ENCODE peak calls at places on chromosomes 11 and 22, in nine cellular contexts. V, X, S, H, L, E, B, P and J are unnamed samples.

GRCh38 chr11:14202263-14203173 is 156.5 kb downstream of the RRAS2 start:
- DNase-seq in B (no peak), P (no peak), E (no peak), S (no peak), X (no peak), V (no peak), H (no peak), L (no peak), J (no peak)

GRCh38 chr22:22855617-22856308 is 31.9 kb upstream of the IGLL5 start:
- DNase-seq in X (no peak), V (peak), L (no peak), P (no peak), H (peak), B (no peak), E (no peak), S (no peak), J (no peak)

GRCh38 chr11:107785401-107785800 is 73.2 kb downstream of the SLC35F2 start:
- DNase-seq in B (no peak), L (no peak), E (no peak), X (no peak), H (no peak), P (no peak), V (no peak), S (no peak), J (peak)

GRCh38 chr11:34624069-34624468 is 3.2 kb downstream of the EHF start:
- DNase-seq in H (no peak), E (no peak), P (no peak), L (no peak), B (no peak), X (no peak), V (no peak), S (no peak), J (no peak)

GRCh38 chr11:73705053-73705452 is 55.8 kb downstream of the RAB6A start:
- DNase-seq in H (no peak), X (no peak), S (no peak), P (no peak), L (no peak), B (no peak), V (no peak), E (no peak), J (no peak)

GRCh38 chr11:1639102-1639620 is 9.6 kb downstream of the KRTAP5-5 start:
- DNase-seq in V (no peak), L (no peak), X (no peak), H (no peak), P (no peak), S (no peak), E (no peak), B (peak), J (no peak)

GRCh38 chr11:59778122-59778521 is 22.9 kb downstream of the STX3 start:
- DNase-seq in V (no peak), B (no peak), X (no peak), S (no peak), H (no peak), E (no peak), P (peak), L (no peak), J (no peak)

GRCh38 chr22:49351761-49352221 is 475.9 kb downstream of the BRD1 start:
- DNase-seq in S (peak), H (no peak), B (no peak), L (no peak), P (no peak), V (peak), E (no peak), X (no peak), J (no peak)

GRCh38 chr22:42933783-42934144 is 76.7 kb upstream of the ARFGAP3 start:
- DNase-seq in L (no peak), H (no peak), S (no peak), B (no peak), P (no peak), V (no peak), X (no peak), E (no peak), J (no peak)

GRCh38 chr22:30922151-30922611 is 46.4 kb downstream of the MORC2 start:
- DNase-seq in E (peak), X (peak), S (peak), V (no peak), H (peak), L (no peak), B (no peak), P (peak), J (no peak)

GRCh38 chr11:125990244-125990643 is 44.4 kb downstream of the VSIG10L2 start:
- DNase-seq in P (peak), V (no peak), B (peak), L (no peak), H (no peak), E (no peak), S (no peak), X (peak), J (no peak)

GRCh38 chr11:13955971-13956421 is 6.5 kb upstream of the SPON1 start:
- DNase-seq in S (peak), E (no peak), V (peak), B (peak), X (peak), H (no peak), L (peak), P (peak), J (peak)

GRCh38 chr11:23856654-23857053 is 640.2 kb upstream of the LUZP2 start:
- DNase-seq in E (no peak), H (no peak), P (no peak), S (no peak), X (no peak), B (no peak), V (no peak), L (no peak), J (no peak)

GRCh38 chr11:117492578-117493251 is 165.1 kb downstream of the CEP164 start:
- DNase-seq in H (no peak), X (no peak), S (no peak), B (no peak), E (no peak), V (peak), L (no peak), P (no peak), J (peak)